ENCODE peak calls at places on chromosomes 16 and 17, in eight cellular contexts. D, O, X, E, G, K, Z and L are unnamed samples.

GRCh38 chr16:55815320-55815719 is 17.6 kb downstream of the CES1 start:
- DNase-seq in D (no peak), O (no peak), X (no peak), E (no peak), G (no peak), K (no peak), Z (no peak), L (no peak)

GRCh38 chr17:80746262-80746935 is 201.8 kb downstream of the RPTOR start:
- DNase-seq in D (no peak), O (no peak), X (no peak), E (no peak), G (no peak), K (no peak), Z (no peak), L (no peak)

GRCh38 chr16:86306046-86306644 is 204.2 kb upstream of the FOXF1 start:
- DNase-seq in D (peak), O (no peak), X (no peak), E (peak), G (no peak), K (no peak), Z (no peak), L (peak)

GRCh38 chr17:73427198-73427597 is 115.4 kb upstream of the CDC42EP4 start:
- DNase-seq in D (no peak), O (no peak), X (no peak), E (no peak), G (no peak), K (no peak), Z (peak), L (no peak)

GRCh38 chr16:72493681-72494415 is 321.9 kb upstream of the PMFBP1 start:
- DNase-seq in D (peak), O (no peak), X (no peak), E (no peak), G (no peak), K (no peak), Z (no peak), L (peak)

GRCh38 chr16:78210305-78210704 is 110.9 kb downstream of the WWOX start:
- DNase-seq in D (peak), O (no peak), X (no peak), E (no peak), G (no peak), K (peak), Z (no peak), L (no peak)

GRCh38 chr17:47176438-47176837 is 12.7 kb downstream of the CDC27 start:
- DNase-seq in D (no peak), O (no peak), X (no peak), E (no peak), G (no peak), K (no peak), Z (no peak), L (no peak)

GRCh38 chr17:31487648-31488263 is 96.3 kb downstream of the RAB11FIP4 start:
- DNase-seq in D (no peak), O (peak), X (peak), E (no peak), G (peak), K (peak), Z (peak), L (peak)

GRCh38 chr17:61009619-61010018 is 332.0 kb downstream of the BCAS3 start:
- DNase-seq in D (no peak), O (no peak), X (no peak), E (no peak), G (no peak), K (no peak), Z (no peak), L (no peak)

GRCh38 chr17:79921411-79922160 is 82.3 kb upstream of the CBX4 start:
- DNase-seq in D (no peak), O (peak), X (no peak), E (no peak), G (no peak), K (no peak), Z (no peak), L (no peak)

GRCh38 chr17:27333410-27333980 is 39.6 kb downstream of the WSB1 start:
- DNase-seq in D (no peak), O (no peak), X (no peak), E (no peak), G (no peak), K (no peak), Z (no peak), L (no peak)

GRCh38 chr16:57858635-57859034 is 56.3 kb upstream of the KIFC3 start:
- DNase-seq in D (no peak), O (no peak), X (no peak), E (no peak), G (no peak), K (no peak), Z (no peak), L (no peak)

GRCh38 chr17:69375229-69375628 is 39.3 kb upstream of the MAP2K6 start:
- DNase-seq in D (no peak), O (no peak), X (no peak), E (no peak), G (no peak), K (no peak), Z (no peak), L (no peak)

GRCh38 chr17:19457830-19458271 is 46.8 kb downstream of the RNF112 start:
- DNase-seq in D (no peak), O (no peak), X (no peak), E (no peak), G (no peak), K (no peak), Z (no peak), L (no peak)

GRCh38 chr16:21156767-21157467 is 1.6 kb upstream of the LDAF1 start:
- DNase-seq in D (peak), O (no peak), X (no peak), E (peak), G (no peak), K (peak), Z (peak), L (peak)